ENCODE peak calls at places on chromosomes 16 and 17, in six cellular contexts. One of them, this sample, is unnamed.

GRCh38 chr17:49223168-49223516 is 7.4 kb downstream of the PHOSPHO1 start:
- DNase-seq in HCT116: no peak
- DNase-seq in OCI-LY7: no peak
- DNase-seq in PC-9: no peak
- DNase-seq in fibroblast of lung: no peak
- DNase-seq in K562: no peak
- DNase-seq in this sample: no peak

GRCh38 chr16:79139799-79140198 is 460.7 kb downstream of the MAF start:
- DNase-seq in HCT116: no peak
- DNase-seq in OCI-LY7: no peak
- DNase-seq in PC-9: no peak
- DNase-seq in fibroblast of lung: no peak
- DNase-seq in K562: no peak
- DNase-seq in this sample: no peak

GRCh38 chr16:68369697-68370096 is 58.9 kb downstream of the PRMT7 start:
- DNase-seq in HCT116: no peak
- DNase-seq in OCI-LY7: no peak
- DNase-seq in PC-9: no peak
- DNase-seq in fibroblast of lung: no peak
- DNase-seq in K562: no peak
- DNase-seq in this sample: peak; percentile 89

GRCh38 chr17:41555105-41555887 is 16.6 kb downstream of the KRT9 start:
- DNase-seq in HCT116: no peak
- DNase-seq in OCI-LY7: no peak
- DNase-seq in PC-9: peak; percentile 77
- DNase-seq in fibroblast of lung: no peak
- DNase-seq in K562: no peak
- DNase-seq in this sample: no peak

GRCh38 chr17:37488009-37488604 is 1.6 kb upstream of the DUSP14 start:
- DNase-seq in HCT116: peak; percentile 65
- DNase-seq in OCI-LY7: no peak
- DNase-seq in PC-9: peak; percentile 94
- DNase-seq in fibroblast of lung: peak; percentile 97
- DNase-seq in K562: peak; percentile 46
- DNase-seq in this sample: peak; percentile 31

GRCh38 chr17:83176272-83176955 is 97.0 kb downstream of the METRNL start:
- DNase-seq in HCT116: no peak
- DNase-seq in OCI-LY7: no peak
- DNase-seq in PC-9: no peak
- DNase-seq in fibroblast of lung: no peak
- DNase-seq in K562: no peak
- DNase-seq in this sample: no peak

GRCh38 chr17:35665662-35666061 is 65.8 kb upstream of the RASL10B start:
- DNase-seq in HCT116: no peak
- DNase-seq in OCI-LY7: no peak
- DNase-seq in PC-9: no peak
- DNase-seq in fibroblast of lung: no peak
- DNase-seq in K562: no peak
- DNase-seq in this sample: no peak

GRCh38 chr16:56286819-56287218 is 95.5 kb downstream of the GNAO1 start:
- DNase-seq in HCT116: no peak
- DNase-seq in OCI-LY7: no peak
- DNase-seq in PC-9: no peak
- DNase-seq in fibroblast of lung: no peak
- DNase-seq in K562: no peak
- DNase-seq in this sample: no peak

GRCh38 chr16:85437161-85438052 is 175.7 kb upstream of the GSE1 start:
- DNase-seq in HCT116: no peak
- DNase-seq in OCI-LY7: no peak
- DNase-seq in PC-9: no peak
- DNase-seq in fibroblast of lung: peak; percentile 77
- DNase-seq in K562: peak; percentile 74
- DNase-seq in this sample: no peak

GRCh38 chr17:16384557-16384956 is 3.7 kb downstream of the UBB start:
- DNase-seq in HCT116: no peak
- DNase-seq in OCI-LY7: no peak
- DNase-seq in PC-9: no peak
- DNase-seq in fibroblast of lung: no peak
- DNase-seq in K562: no peak
- DNase-seq in this sample: no peak

GRCh38 chr16:20995711-20996110 is 95.1 kb downstream of the LYRM1 start:
- DNase-seq in HCT116: no peak
- DNase-seq in OCI-LY7: no peak
- DNase-seq in PC-9: no peak
- DNase-seq in fibroblast of lung: no peak
- DNase-seq in K562: no peak
- DNase-seq in this sample: no peak

GRCh38 chr16:88558457-88559442 is 11.5 kb upstream of the ZC3H18 start:
- DNase-seq in HCT116: peak; percentile 64
- DNase-seq in OCI-LY7: peak; percentile 65
- DNase-seq in PC-9: peak; percentile 49
- DNase-seq in fibroblast of lung: peak; percentile 74
- DNase-seq in K562: peak; percentile 78
- DNase-seq in this sample: no peak

GRCh38 chr17:42017866-42018200 is 594 bp upstream of the DNAJC7 start:
- DNase-seq in HCT116: no peak
- DNase-seq in OCI-LY7: no peak
- DNase-seq in PC-9: no peak
- DNase-seq in fibroblast of lung: no peak
- DNase-seq in K562: peak; percentile 54
- DNase-seq in this sample: no peak

GRCh38 chr16:11004957-11005610 is 60.7 kb downstream of the CLEC16A start:
- DNase-seq in HCT116: no peak
- DNase-seq in OCI-LY7: no peak
- DNase-seq in PC-9: no peak
- DNase-seq in fibroblast of lung: peak; percentile 51
- DNase-seq in K562: no peak
- DNase-seq in this sample: no peak

GRCh38 chr17:1907216-1907631 is 77.4 kb downstream of the RPA1 start:
- DNase-seq in HCT116: no peak
- DNase-seq in OCI-LY7: no peak
- DNase-seq in PC-9: no peak
- DNase-seq in fibroblast of lung: no peak
- DNase-seq in K562: no peak
- DNase-seq in this sample: no peak

GRCh38 chr17:39195568-39196160 is 1.8 kb downstream of the CACNB1 start:
- DNase-seq in HCT116: no peak
- DNase-seq in OCI-LY7: peak; percentile 55
- DNase-seq in PC-9: no peak
- DNase-seq in fibroblast of lung: no peak
- DNase-seq in K562: no peak
- DNase-seq in this sample: peak; percentile 87

GRCh38 chr17:9223531-9223930 is 202.2 kb downstream of the NTN1 start:
- DNase-seq in HCT116: no peak
- DNase-seq in OCI-LY7: no peak
- DNase-seq in PC-9: no peak
- DNase-seq in fibroblast of lung: no peak
- DNase-seq in K562: no peak
- DNase-seq in this sample: no peak

GRCh38 chr16:15484662-15485061 is 50.3 kb downstream of the BMERB1 start:
- DNase-seq in HCT116: no peak
- DNase-seq in OCI-LY7: no peak
- DNase-seq in PC-9: peak; percentile 60
- DNase-seq in fibroblast of lung: peak; percentile 70
- DNase-seq in K562: no peak
- DNase-seq in this sample: no peak

GRCh38 chr17:55540414-55541091 is 29.3 kb upstream of the SMIM36 start:
- DNase-seq in HCT116: no peak
- DNase-seq in OCI-LY7: no peak
- DNase-seq in PC-9: no peak
- DNase-seq in fibroblast of lung: peak; percentile 17
- DNase-seq in K562: no peak
- DNase-seq in this sample: no peak

GRCh38 chr16:58481931-58482330 is 18.0 kb upstream of the NDRG4 start:
- DNase-seq in HCT116: no peak
- DNase-seq in OCI-LY7: no peak
- DNase-seq in PC-9: no peak
- DNase-seq in fibroblast of lung: no peak
- DNase-seq in K562: no peak
- DNase-seq in this sample: no peak

GRCh38 chr17:338442-339192 is 14.0 kb downstream of the RPH3AL start:
- DNase-seq in HCT116: no peak
- DNase-seq in OCI-LY7: no peak
- DNase-seq in PC-9: no peak
- DNase-seq in fibroblast of lung: no peak
- DNase-seq in K562: no peak
- DNase-seq in this sample: no peak
- H2AFZ ChIP-seq in HCT116: no peak overlapping the region
- H2AFZ ChIP-seq in OCI-LY7: no peak overlapping the region
- H2AFZ ChIP-seq in PC-9: no peak overlapping the region
- H2AFZ ChIP-seq in fibroblast of lung: no peak overlapping the region
- H2AFZ ChIP-seq in K562: no peak overlapping the region
- H2AFZ ChIP-seq in this sample: no peak overlapping the region

GRCh38 chr16:29876578-29877249 is 13.7 kb upstream of the CDIPT start:
- DNase-seq in HCT116: no peak
- DNase-seq in OCI-LY7: no peak
- DNase-seq in PC-9: no peak
- DNase-seq in fibroblast of lung: no peak
- DNase-seq in K562: peak; percentile 53
- DNase-seq in this sample: no peak
- H3K4me3 ChIP-seq in HCT116: no peak overlapping the region
- H3K4me3 ChIP-seq in OCI-LY7: peak overlapping the region; percentile 20
- H3K4me3 ChIP-seq in PC-9: no peak overlapping the region
- H3K4me3 ChIP-seq in fibroblast of lung: no peak overlapping the region
- H3K4me3 ChIP-seq in K562: peak overlapping the region; percentile 41
- H3K4me3 ChIP-seq in this sample: no peak overlapping the region

GRCh38 chr16:81602377-81602776 is 157.8 kb downstream of the CMIP start:
- DNase-seq in HCT116: no peak
- DNase-seq in OCI-LY7: no peak
- DNase-seq in PC-9: peak; percentile 3
- DNase-seq in fibroblast of lung: no peak
- DNase-seq in K562: no peak
- DNase-seq in this sample: no peak
- TF ChIP-seq CTCF in HCT116: no peak
- TF ChIP-seq CTCF in OCI-LY7: no peak
- TF ChIP-seq CTCF in PC-9: no peak
- TF ChIP-seq CTCF in fibroblast of lung: no peak
- TF ChIP-seq CTCF in K562: no peak
- TF ChIP-seq CTCF in this sample: no peak

GRCh38 chr17:62970617-62971016 is 4.6 kb downstream of the TANC2 start:
- DNase-seq in HCT116: no peak
- DNase-seq in OCI-LY7: no peak
- DNase-seq in PC-9: no peak
- DNase-seq in fibroblast of lung: no peak
- DNase-seq in K562: no peak
- DNase-seq in this sample: no peak

GRCh38 chr17:62967111-62967449 is 1.0 kb downstream of the TANC2 start:
- DNase-seq in HCT116: no peak
- DNase-seq in OCI-LY7: no peak
- DNase-seq in PC-9: no peak
- DNase-seq in fibroblast of lung: no peak
- DNase-seq in K562: no peak
- DNase-seq in this sample: no peak

GRCh38 chr17:62965649-62966425 is at the start of gene TANC2:
- DNase-seq in HCT116: peak; percentile 84
- DNase-seq in OCI-LY7: peak; percentile 85
- DNase-seq in PC-9: peak; percentile 63
- DNase-seq in fibroblast of lung: peak; percentile 86
- DNase-seq in K562: peak; percentile 94
- DNase-seq in this sample: peak; percentile 75

GRCh38 chr17:62966426-62967110 is 533 bp downstream of the TANC2 start:
- DNase-seq in HCT116: no peak
- DNase-seq in OCI-LY7: peak; percentile 14
- DNase-seq in PC-9: peak; percentile 59
- DNase-seq in fibroblast of lung: no peak
- DNase-seq in K562: peak; percentile 20
- DNase-seq in this sample: no peak

GRCh38 chr17:62968445-62968923 is 2.4 kb downstream of the TANC2 start:
- DNase-seq in HCT116: peak; percentile 83
- DNase-seq in OCI-LY7: peak; percentile 85
- DNase-seq in PC-9: peak; percentile 84
- DNase-seq in fibroblast of lung: peak; percentile 95
- DNase-seq in K562: peak; percentile 88
- DNase-seq in this sample: peak; percentile 85
- H2AFZ ChIP-seq in HCT116: no peak overlapping the region
- H2AFZ ChIP-seq in OCI-LY7: peak overlapping the region; percentile 59
- H2AFZ ChIP-seq in PC-9: no peak overlapping the region
- H2AFZ ChIP-seq in fibroblast of lung: no peak overlapping the region
- H2AFZ ChIP-seq in K562: peak overlapping the region; percentile 40
- H2AFZ ChIP-seq in this sample: no peak overlapping the region

DNA sequence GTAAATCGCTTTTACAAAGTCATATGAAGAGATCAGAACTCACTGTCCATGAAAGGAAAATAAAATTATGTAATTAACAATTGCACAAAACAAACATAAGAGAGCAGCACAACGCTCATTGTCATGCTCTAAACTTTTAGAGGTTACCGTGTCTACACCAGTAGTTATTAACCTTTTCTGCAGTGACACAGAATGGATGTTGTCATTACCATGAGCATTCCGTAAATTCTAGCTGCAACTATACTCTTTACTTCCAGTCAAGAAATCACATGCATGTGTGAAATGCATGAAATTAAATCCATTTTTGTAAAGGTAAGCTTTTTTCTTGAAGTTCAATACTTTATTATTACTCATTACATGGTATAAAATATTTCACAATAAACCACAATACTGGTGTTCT is 38.2 kb downstream of the USP32 start:
- DNase-seq in HCT116: no peak
- DNase-seq in OCI-LY7: no peak
- DNase-seq in PC-9: no peak
- DNase-seq in fibroblast of lung: no peak
- DNase-seq in K562: no peak
- DNase-seq in this sample: no peak
- H3K4me3 ChIP-seq in HCT116: no peak overlapping the region
- H3K4me3 ChIP-seq in OCI-LY7: no peak overlapping the region
- H3K4me3 ChIP-seq in PC-9: no peak overlapping the region
- H3K4me3 ChIP-seq in fibroblast of lung: no peak overlapping the region
- H3K4me3 ChIP-seq in K562: no peak overlapping the region
- H3K4me3 ChIP-seq in this sample: no peak overlapping the region

GRCh38 chr16:51937771-51938170 is 609.2 kb downstream of the TOX3 start:
- DNase-seq in HCT116: no peak
- DNase-seq in OCI-LY7: no peak
- DNase-seq in PC-9: no peak
- DNase-seq in fibroblast of lung: no peak
- DNase-seq in K562: no peak
- DNase-seq in this sample: no peak

GRCh38 chr16:51940183-51940582 is 606.8 kb downstream of the TOX3 start:
- DNase-seq in HCT116: no peak
- DNase-seq in OCI-LY7: no peak
- DNase-seq in PC-9: no peak
- DNase-seq in fibroblast of lung: no peak
- DNase-seq in K562: no peak
- DNase-seq in this sample: no peak

GRCh38 chr16:51939371-51940005 is 607.5 kb downstream of the TOX3 start:
- DNase-seq in HCT116: no peak
- DNase-seq in OCI-LY7: no peak
- DNase-seq in PC-9: no peak
- DNase-seq in fibroblast of lung: no peak
- DNase-seq in K562: no peak
- DNase-seq in this sample: no peak

GRCh38 chr16:51938861-51939260 is 608.1 kb downstream of the TOX3 start:
- DNase-seq in HCT116: no peak
- DNase-seq in OCI-LY7: no peak
- DNase-seq in PC-9: no peak
- DNase-seq in fibroblast of lung: peak; percentile 53
- DNase-seq in K562: no peak
- DNase-seq in this sample: no peak

GRCh38 chr16:51941412-51941811 is 605.5 kb downstream of the TOX3 start:
- DNase-seq in HCT116: no peak
- DNase-seq in OCI-LY7: no peak
- DNase-seq in PC-9: no peak
- DNase-seq in fibroblast of lung: no peak
- DNase-seq in K562: no peak
- DNase-seq in this sample: no peak
- TF ChIP-seq CTCF in HCT116: no peak
- TF ChIP-seq CTCF in OCI-LY7: no peak
- TF ChIP-seq CTCF in PC-9: no peak
- TF ChIP-seq CTCF in fibroblast of lung: no peak
- TF ChIP-seq CTCF in K562: no peak
- TF ChIP-seq CTCF in this sample: no peak